ENCODE peak calls at places on chromosomes 6 and 20, in six cellular contexts. G is effector memory CD8-positive, alpha-beta T cell; U is GM04503; V is DMS 273 treated with DMSO at 0.1 percent for 48 hours; C is activated CD8-positive, alpha-beta memory T cell treated with anti-CD3 and anti-CD28 coated beads for 4 hours; D is ovary. M is an unnamed sample.

GRCh38 chr20:40843251-40843650 is 154.2 kb upstream of the MAFB start:
- DNase-seq in G (no peak), U (no peak), V (peak), C (no peak), D (no peak), M (no peak)

GRCh38 chr6:142489722-142490610 is 188.2 kb downstream of the ADGRG6 start:
- DNase-seq in G (no peak), U (no peak), V (no peak), C (no peak), D (no peak), M (no peak)

GRCh38 chr6:5266423-5266822 is 5.1 kb downstream of the FARS2 start:
- DNase-seq in G (no peak), U (no peak), V (no peak), C (no peak), D (no peak), M (no peak)

GRCh38 chr20:1666802-1667201 is 9.2 kb upstream of the SIRPG start:
- DNase-seq in G (no peak), U (no peak), V (no peak), C (no peak), D (no peak), M (no peak)

GRCh38 chr20:17901971-17902370 is 66.6 kb downstream of the SNX5 start:
- DNase-seq in G (no peak), U (no peak), V (no peak), C (no peak), D (no peak), M (no peak)

GRCh38 chr6:69338431-69339162 is 458.2 kb downstream of the LMBRD1 start:
- DNase-seq in G (no peak), U (no peak), V (no peak), C (no peak), D (no peak), M (no peak)

GRCh38 chr20:36562724-36563123 is 10.7 kb upstream of the TGIF2 start:
- DNase-seq in G (no peak), U (no peak), V (no peak), C (no peak), D (no peak), M (no peak)

GRCh38 chr20:64077094-64077493 is 2.2 kb downstream of the RGS19 start:
- DNase-seq in G (no peak), U (no peak), V (no peak), C (no peak), D (no peak), M (no peak)

GRCh38 chr20:50303573-50304500 is 113.2 kb downstream of the CEBPB start:
- DNase-seq in G (no peak), U (no peak), V (no peak), C (no peak), D (peak), M (no peak)

GRCh38 chr20:41321003-41321402 is 3.5 kb upstream of the ZHX3 start:
- DNase-seq in G (no peak), U (no peak), V (no peak), C (no peak), D (no peak), M (no peak)

GRCh38 chr6:106192824-106193223 is 106.7 kb downstream of the PRDM1 start:
- DNase-seq in G (no peak), U (peak), V (no peak), C (no peak), D (no peak), M (no peak)

GRCh38 chr20:23152308-23152892 is 66.3 kb upstream of the CD93 start:
- DNase-seq in G (no peak), U (peak), V (no peak), C (no peak), D (no peak), M (peak)

GRCh38 chr6:4295058-4295788 is 159.8 kb upstream of the ECI2 start:
- DNase-seq in G (no peak), U (no peak), V (no peak), C (no peak), D (no peak), M (no peak)

M was measured in amniotic stem cell.